ENCODE peak calls at places on chromosomes 6 and 20, in seven cellular contexts. U is IMR-90, R is A549, V is tibial nerve, Y is uterus, P is suprapubic skin, D is spleen. E is an unnamed sample.

GRCh38 chr20:46939031-46939430 is 44.4 kb downstream of the EYA2 start:
- DNase-seq in P (no peak), R (peak; percentile 56), Y (no peak), U (no peak), D (no peak), V (no peak), E (no peak)

GRCh38 chr6:24779416-24779815 is 4.7 kb downstream of the GMNN start:
- DNase-seq in R (no peak), V (no peak), Y (no peak), D (no peak), U (peak; percentile 30), P (no peak), E (no peak)

GRCh38 chr6:43540507-43540906 is 23.6 kb downstream of the POLR1C start:
- DNase-seq in P (peak; percentile 23), D (no peak), R (no peak), Y (no peak), U (no peak), V (no peak), E (no peak)

GRCh38 chr6:163962627-163963117 is 548.2 kb downstream of the QKI start:
- DNase-seq in P (no peak), Y (no peak), R (no peak), V (no peak), U (no peak), D (no peak), E (no peak)

GRCh38 chr6:131966443-131966842 is 15.3 kb upstream of the CCN2 start:
- DNase-seq in Y (no peak), R (no peak), V (no peak), U (peak; percentile 28), D (no peak), P (no peak), E (peak; percentile 50)

GRCh38 chr6:148981515-148981914 is 234.7 kb downstream of the UST start:
- DNase-seq in R (no peak), P (no peak), Y (no peak), U (no peak), V (no peak), D (no peak), E (no peak)

GRCh38 chr20:61185841-61186601 is 66.0 kb upstream of the CDH4 start:
- DNase-seq in R (peak; percentile 66), Y (no peak), V (no peak), U (peak; percentile 98), D (no peak), P (no peak), E (no peak)

GRCh38 chr6:7903673-7904072 is 6.9 kb downstream of the TXNDC5 start:
- DNase-seq in V (no peak), U (no peak), D (no peak), P (no peak), R (no peak), Y (no peak), E (no peak)

GRCh38 chr20:14919473-14920157 is 582.2 kb upstream of the FLRT3 start:
- DNase-seq in V (no peak), R (no peak), D (no peak), Y (no peak), P (no peak), U (no peak), E (peak; percentile 61)

GRCh38 chr6:26159417-26160273 is 72.4 kb downstream of the HFE start:
- DNase-seq in D (no peak), U (no peak), Y (no peak), V (no peak), R (no peak), P (no peak), E (no peak)

GRCh38 chr20:37384683-37385174 is 38.8 kb downstream of the SRC start:
- DNase-seq in P (no peak), U (peak; percentile 38), Y (peak; percentile 81), R (peak; percentile 47), D (peak; percentile 95), V (no peak), E (peak; percentile 46)

GRCh38 chr6:28555136-28555535 is 29.5 kb downstream of the GPX5 start:
- DNase-seq in P (no peak), V (no peak), Y (no peak), R (no peak), D (no peak), U (no peak), E (no peak)

GRCh38 chr6:131828946-131829345 is 21.1 kb downstream of the ENPP1 start:
- DNase-seq in D (no peak), U (no peak), P (no peak), R (no peak), Y (no peak), V (no peak), E (no peak)

GRCh38 chr6:39952170-39952569 is 17.9 kb upstream of the MOCS1 start:
- DNase-seq in R (no peak), Y (no peak), V (no peak), U (peak; percentile 14), D (no peak), P (no peak), E (no peak)

GRCh38 chr6:912871-913663 is 220.1 kb upstream of the EXOC2 start:
- DNase-seq in P (no peak), V (no peak), D (no peak), U (peak; percentile 47), R (no peak), Y (no peak), E (peak; percentile 67)

GRCh38 chr6:49906511-49906910 is 40.2 kb upstream of the CRISP1 start:
- DNase-seq in Y (no peak), V (no peak), U (no peak), P (no peak), R (no peak), D (no peak), E (no peak)

GRCh38 chr6:35681298-35681697 is 7.4 kb downstream of the FKBP5 start:
- DNase-seq in R (no peak), P (no peak), Y (no peak), U (no peak), V (no peak), D (no peak), E (no peak)

GRCh38 chr6:79257381-79258205 is 23.1 kb upstream of the HMGN3 start:
- DNase-seq in U (peak; percentile 66), D (no peak), P (no peak), R (no peak), Y (no peak), V (no peak), E (no peak)

GRCh38 chr6:162699961-162700360 is 27.6 kb downstream of the PRKN start:
- DNase-seq in D (no peak), U (no peak), V (no peak), Y (no peak), R (no peak), P (no peak), E (no peak)

GRCh38 chr6:108080010-108080780 is 5.7 kb upstream of the OSTM1 start:
- DNase-seq in Y (no peak), R (no peak), U (peak; percentile 58), V (no peak), D (no peak), P (no peak), E (no peak)

GRCh38 chr6:135222623-135223022 is 41.5 kb downstream of the MYB start:
- DNase-seq in P (no peak), Y (no peak), U (no peak), R (no peak), V (no peak), D (no peak), E (no peak)

GRCh38 chr6:106098383-106099234 is 12.5 kb downstream of the PRDM1 start:
- DNase-seq in U (peak; percentile 89), D (peak; percentile 84), Y (no peak), P (no peak), R (no peak), V (no peak), E (peak; percentile 67)

GRCh38 chr20:49283703-49284625 is 6.1 kb upstream of the ZNFX1 start:
- DNase-seq in R (no peak), D (no peak), Y (no peak), V (no peak), U (no peak), P (no peak), E (no peak)
- H3K4me3 ChIP-seq in R (peak overlapping the region; percentile 92), D (no peak overlapping the region), Y (no peak overlapping the region), V (no peak overlapping the region), U (no peak overlapping the region), P (no peak overlapping the region), E (no peak overlapping the region)

DNA sequence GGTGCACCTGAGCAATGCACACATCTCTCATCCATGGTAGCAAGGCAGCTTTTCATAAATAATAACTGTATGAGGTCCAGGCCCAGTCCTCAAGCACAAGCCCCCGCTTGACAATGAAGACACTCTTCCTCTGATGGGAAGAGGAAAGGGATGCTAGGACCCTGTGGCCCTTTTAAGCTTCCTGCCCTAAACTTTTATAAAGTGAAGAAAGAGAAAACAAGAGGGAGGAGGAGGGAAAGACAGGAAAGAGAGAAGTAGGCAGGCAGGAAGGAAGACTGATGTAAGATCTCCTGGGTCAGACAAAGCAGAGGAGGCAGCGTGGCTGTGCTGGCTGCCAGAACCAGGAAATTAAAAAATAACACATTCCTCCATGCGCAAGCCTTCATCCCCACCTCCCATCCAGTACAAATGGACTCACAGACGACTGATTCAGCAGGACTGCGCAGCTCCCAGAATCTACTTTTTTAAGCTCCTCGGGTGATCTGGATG is 16.4 kb downstream of the TNFAIP3 start:
- DNase-seq in U (peak; percentile 40), V (no peak), R (no peak), P (no peak), Y (no peak), D (no peak), E (no peak)
- TF ChIP-seq POLR2A in U (no peak), V (no peak), R (no peak), P (peak; percentile 10), Y (no peak), D (no peak), E (no peak)

GRCh38 chr6:98828991-98829411 is 5.4 kb upstream of the POU3F2 start:
- DNase-seq in R (no peak), V (no peak), D (no peak), P (no peak), U (no peak), Y (no peak), E (no peak)
- H3K4me3 ChIP-seq in R (no peak overlapping the region), V (no peak overlapping the region), D (no peak overlapping the region), P (no peak overlapping the region), U (no peak overlapping the region), Y (no peak overlapping the region), E (no peak overlapping the region)

GRCh38 chr6:38055210-38055609 is 235.7 kb downstream of the ZFAND3 start:
- DNase-seq in P (no peak), D (no peak), R (no peak), U (no peak), V (no peak), Y (no peak), E (no peak)

GRCh38 chr6:38062066-38062465 is 242.5 kb downstream of the ZFAND3 start:
- DNase-seq in R (no peak), U (no peak), D (no peak), P (no peak), Y (no peak), V (no peak), E (no peak)

GRCh38 chr6:38056361-38056760 is 236.8 kb downstream of the ZFAND3 start:
- DNase-seq in P (no peak), V (no peak), Y (no peak), R (no peak), U (no peak), D (no peak), E (no peak)

GRCh38 chr6:38054526-38054925 is 235.0 kb downstream of the ZFAND3 start:
- DNase-seq in P (no peak), D (no peak), V (no peak), U (no peak), Y (no peak), R (no peak), E (no peak)

GRCh38 chr6:38058022-38058421 is 238.5 kb downstream of the ZFAND3 start:
- DNase-seq in U (peak; percentile 78), D (no peak), P (no peak), Y (no peak), V (no peak), R (no peak), E (no peak)
- TF ChIP-seq POLR2A in U (no peak), D (no peak), P (no peak), Y (no peak), V (no peak), R (no peak), E (no peak)

E was measured in thyroid gland.